ENCODE peak calls at places on chromosomes 16 and 17, in six cellular contexts. X is NCI-H2081 treated with DMSO at 0.1 percent for 48 hours; M is T-helper 9 cell; Q is GM12891; L is activated gamma-delta T cell treated with anti-CD3 and anti-CD28 coated beads, Interleukin-2, amount 50 U/mL, for 16 hours; R is H54. P is an unnamed sample.

GRCh38 chr17:17077101-17077500 is 34.8 kb downstream of the MPRIP start:
- DNase-seq in L (no peak), R (no peak), Q (no peak), M (no peak), X (no peak), P (no peak)

GRCh38 chr17:412211-413015 is 59.8 kb upstream of the RPH3AL start:
- DNase-seq in X (no peak), M (peak; percentile 51), R (peak; percentile 41), L (peak; percentile 54), Q (no peak), P (peak; percentile 65)

GRCh38 chr17:57234252-57235092 is 21.9 kb upstream of the MSI2 start:
- DNase-seq in X (peak; percentile 86), R (no peak), M (no peak), Q (no peak), L (no peak), P (no peak)

GRCh38 chr17:29291163-29291752 is 2.7 kb downstream of the NUFIP2 start:
- DNase-seq in L (no peak), M (no peak), R (no peak), Q (peak; percentile 24), X (no peak), P (peak; percentile 75)

GRCh38 chr16:3095869-3096268 is 3.2 kb downstream of the ZSCAN10 start:
- DNase-seq in X (no peak), R (no peak), Q (peak; percentile 81), M (peak; percentile 45), L (peak; percentile 43), P (peak; percentile 18)

GRCh38 chr16:89471225-89471624 is 19.1 kb downstream of the ANKRD11 start:
- DNase-seq in X (no peak), R (peak; percentile 75), M (no peak), L (no peak), Q (no peak), P (peak; percentile 58)

GRCh38 chr16:3119701-3120408 is 7.5 kb downstream of the ZNF205 start:
- DNase-seq in Q (no peak), M (no peak), L (no peak), R (no peak), X (no peak), P (no peak)

GRCh38 chr16:69607674-69608073 is 41.9 kb downstream of the NFAT5 start:
- DNase-seq in M (no peak), L (no peak), X (no peak), Q (no peak), R (no peak), P (no peak)

GRCh38 chr16:19781196-19781595 is 63.1 kb downstream of the IQCK start:
- DNase-seq in L (no peak), X (no peak), Q (no peak), M (no peak), R (no peak), P (no peak)

GRCh38 chr16:13307255-13307654 is 405.9 kb downstream of the SHISA9 start:
- DNase-seq in R (no peak), X (no peak), Q (no peak), M (no peak), L (no peak), P (no peak)

GRCh38 chr17:73096866-73097265 is 4.4 kb upstream of the SLC39A11 start:
- DNase-seq in R (peak; percentile 37), M (no peak), L (no peak), X (no peak), Q (no peak), P (no peak)

GRCh38 chr17:66755101-66755943 is 79.6 kb upstream of the CACNG5 start:
- DNase-seq in Q (no peak), M (no peak), L (no peak), X (peak; percentile 68), R (no peak), P (peak; percentile 80)

GRCh38 chr17:16171613-16172012 is 43.7 kb downstream of the NCOR1 start:
- DNase-seq in L (no peak), R (no peak), X (no peak), Q (no peak), M (no peak), P (peak; percentile 99)

GRCh38 chr17:859461-860195 is 77.5 kb downstream of the MRM3 start:
- DNase-seq in M (no peak), Q (no peak), L (no peak), R (no peak), X (no peak), P (no peak)

GRCh38 chr16:13316008-13316407 is 414.6 kb downstream of the SHISA9 start:
- DNase-seq in Q (no peak), M (no peak), R (no peak), L (no peak), X (no peak), P (no peak)

P was measured in PC-3.